ENCODE peak calls at places on chromosomes 7 and 10, in nine cellular contexts. O, D, C, H, V, I, M, S and E are unnamed samples.

GRCh38 chr7:155796381-155797261 is 15.6 kb downstream of the SHH start:
- DNase-seq in O (no peak), M (no peak), V (peak), D (peak), C (peak), S (no peak), H (peak), I (no peak), E (no peak)

GRCh38 chr7:74097937-74098614 is 14.5 kb downstream of the LIMK1 start:
- DNase-seq in S (peak), O (no peak), V (no peak), M (peak), C (peak), H (no peak), D (no peak), I (peak), E (no peak)

GRCh38 chr7:142503036-142503435 is 245.2 kb upstream of the PRSS58 start:
- DNase-seq in C (no peak), M (no peak), S (no peak), O (no peak), V (no peak), D (no peak), I (no peak), H (no peak), E (no peak)

GRCh38 chr7:28362812-28363211 is 49.5 kb upstream of the CREB5 start:
- DNase-seq in I (no peak), M (no peak), C (no peak), D (no peak), H (no peak), S (no peak), V (no peak), O (no peak), E (no peak)

GRCh38 chr7:65404020-65404419 is 30.4 kb downstream of the ZNF92 start:
- DNase-seq in I (peak), O (no peak), C (no peak), S (no peak), V (no peak), M (no peak), D (peak), H (no peak), E (no peak)

GRCh38 chr10:84291389-84291788 is 37.0 kb upstream of the CCSER2 start:
- DNase-seq in H (no peak), D (peak), S (no peak), V (no peak), I (peak), O (no peak), C (peak), M (no peak), E (peak)

GRCh38 chr7:23216021-23216420 is 30.6 kb upstream of the GPNMB start:
- DNase-seq in H (no peak), I (no peak), O (no peak), M (peak), C (no peak), D (peak), S (no peak), V (no peak), E (no peak)

GRCh38 chr10:132309466-132309865 is 1.7 kb upstream of the STK32C start:
- DNase-seq in O (no peak), V (no peak), C (no peak), M (no peak), D (no peak), H (no peak), I (no peak), S (no peak), E (no peak)

GRCh38 chr7:6649241-6649961 is 12.3 kb downstream of the ZNF316 start:
- DNase-seq in D (no peak), H (no peak), S (no peak), I (no peak), O (no peak), V (no peak), C (no peak), M (no peak), E (no peak)

GRCh38 chr10:127293640-127294039 is 97.2 kb upstream of the INSYN2A start:
- DNase-seq in O (no peak), H (no peak), S (no peak), M (no peak), C (no peak), V (no peak), D (no peak), I (no peak), E (no peak)

GRCh38 chr7:36690514-36691187 is 33.6 kb downstream of the AOAH start:
- DNase-seq in H (no peak), V (no peak), C (no peak), M (no peak), O (no peak), D (no peak), I (no peak), S (no peak), E (no peak)

GRCh38 chr10:100043796-100044195 is 34.0 kb upstream of the DNMBP start:
- DNase-seq in D (no peak), H (no peak), V (no peak), S (peak), I (peak), M (no peak), C (no peak), O (no peak), E (no peak)